ENCODE peak calls at places on chromosome 4, in four cellular contexts. One of them, this sample, is unnamed.

GRCh38 chr4:20370284-20370683 is 118.6 kb downstream of the SLIT2 start:
- DNase-seq in endothelial cell of umbilical vein: no peak
- DNase-seq in posterior cingulate gyrus: no peak
- DNase-seq in GM06990: no peak
- DNase-seq in this sample: peak

GRCh38 chr4:40843696-40844095 is 93.9 kb downstream of the NSUN7 start:
- DNase-seq in endothelial cell of umbilical vein: no peak
- DNase-seq in posterior cingulate gyrus: no peak
- DNase-seq in GM06990: no peak
- DNase-seq in this sample: no peak

GRCh38 chr4:42904986-42905385 is 12.5 kb downstream of the GRXCR1 start:
- DNase-seq in endothelial cell of umbilical vein: no peak
- DNase-seq in posterior cingulate gyrus: peak
- DNase-seq in GM06990: no peak
- DNase-seq in this sample: no peak

GRCh38 chr4:76198411-76199237 is 15.0 kb downstream of the SCARB2 start:
- DNase-seq in endothelial cell of umbilical vein: peak
- DNase-seq in posterior cingulate gyrus: no peak
- DNase-seq in GM06990: peak
- DNase-seq in this sample: no peak

GRCh38 chr4:55611358-55612059 is 19.5 kb upstream of the PDCL2 start:
- DNase-seq in endothelial cell of umbilical vein: no peak
- DNase-seq in posterior cingulate gyrus: no peak
- DNase-seq in GM06990: no peak
- DNase-seq in this sample: no peak

GRCh38 chr4:53547983-53548382 is 43.3 kb downstream of the LNX1 start:
- DNase-seq in endothelial cell of umbilical vein: peak
- DNase-seq in posterior cingulate gyrus: no peak
- DNase-seq in GM06990: no peak
- DNase-seq in this sample: no peak

GRCh38 chr4:134518574-134519217 is 317.1 kb upstream of the PABPC4L start:
- DNase-seq in endothelial cell of umbilical vein: no peak
- DNase-seq in posterior cingulate gyrus: no peak
- DNase-seq in GM06990: no peak
- DNase-seq in this sample: no peak

GRCh38 chr4:74125072-74125471 is 26.1 kb upstream of the CXCL2 start:
- DNase-seq in endothelial cell of umbilical vein: no peak
- DNase-seq in posterior cingulate gyrus: no peak
- DNase-seq in GM06990: no peak
- DNase-seq in this sample: no peak

GRCh38 chr4:8317474-8317873 is 47.9 kb downstream of the HTRA3 start:
- DNase-seq in endothelial cell of umbilical vein: no peak
- DNase-seq in posterior cingulate gyrus: no peak
- DNase-seq in GM06990: no peak
- DNase-seq in this sample: no peak

GRCh38 chr4:44462259-44462658 is 13.7 kb upstream of the KCTD8 start:
- DNase-seq in endothelial cell of umbilical vein: no peak
- DNase-seq in posterior cingulate gyrus: no peak
- DNase-seq in GM06990: no peak
- DNase-seq in this sample: no peak

GRCh38 chr4:154958621-154959358 is 177.7 kb downstream of the RBM46 start:
- DNase-seq in endothelial cell of umbilical vein: no peak
- DNase-seq in posterior cingulate gyrus: peak
- DNase-seq in GM06990: no peak
- DNase-seq in this sample: no peak

GRCh38 chr4:182625193-182625592 is 292.0 kb downstream of the DCTD start:
- DNase-seq in endothelial cell of umbilical vein: no peak
- DNase-seq in posterior cingulate gyrus: no peak
- DNase-seq in GM06990: no peak
- DNase-seq in this sample: no peak

GRCh38 chr4:47824844-47825243 is 13.0 kb downstream of the CORIN start:
- DNase-seq in endothelial cell of umbilical vein: no peak
- DNase-seq in posterior cingulate gyrus: no peak
- DNase-seq in GM06990: peak
- DNase-seq in this sample: no peak

GRCh38 chr4:169210516-169211108 is 60.1 kb downstream of the SH3RF1 start:
- DNase-seq in endothelial cell of umbilical vein: no peak
- DNase-seq in posterior cingulate gyrus: no peak
- DNase-seq in GM06990: peak
- DNase-seq in this sample: no peak

GRCh38 chr4:175253184-175253902 is 335.2 kb downstream of the ADAM29 start:
- DNase-seq in endothelial cell of umbilical vein: no peak
- DNase-seq in posterior cingulate gyrus: no peak
- DNase-seq in GM06990: no peak
- DNase-seq in this sample: no peak

GRCh38 chr4:76504613-76505465 is 69.8 kb downstream of the SHROOM3 start:
- DNase-seq in endothelial cell of umbilical vein: peak
- DNase-seq in posterior cingulate gyrus: no peak
- DNase-seq in GM06990: no peak
- DNase-seq in this sample: peak

GRCh38 chr4:48877827-48878535 is 28.6 kb downstream of the OCIAD2 start:
- DNase-seq in endothelial cell of umbilical vein: no peak
- DNase-seq in posterior cingulate gyrus: no peak
- DNase-seq in GM06990: no peak
- DNase-seq in this sample: no peak

GRCh38 chr4:153156263-153156662 is 48.0 kb upstream of the TRIM2 start:
- DNase-seq in endothelial cell of umbilical vein: no peak
- DNase-seq in posterior cingulate gyrus: no peak
- DNase-seq in GM06990: no peak
- DNase-seq in this sample: no peak

GRCh38 chr4:184250795-184251679 is 33.4 kb upstream of the ENPP6 start:
- DNase-seq in endothelial cell of umbilical vein: peak
- DNase-seq in posterior cingulate gyrus: no peak
- DNase-seq in GM06990: no peak
- DNase-seq in this sample: peak

GRCh38 chr4:154189346-154189745 is 302.3 kb downstream of the DCHS2 start:
- DNase-seq in endothelial cell of umbilical vein: no peak
- DNase-seq in posterior cingulate gyrus: no peak
- DNase-seq in GM06990: no peak
- DNase-seq in this sample: no peak

GRCh38 chr4:107349266-107349665 is 313.2 kb upstream of the DKK2 start:
- DNase-seq in endothelial cell of umbilical vein: no peak
- DNase-seq in posterior cingulate gyrus: no peak
- DNase-seq in GM06990: no peak
- DNase-seq in this sample: peak

GRCh38 chr4:126768338-126768737 is 864.4 kb upstream of the INTU start:
- DNase-seq in endothelial cell of umbilical vein: no peak
- DNase-seq in posterior cingulate gyrus: no peak
- DNase-seq in GM06990: no peak
- DNase-seq in this sample: no peak

GRCh38 chr4:137524642-137525384 is 7.5 kb downstream of the PCDH18 start:
- DNase-seq in endothelial cell of umbilical vein: peak
- DNase-seq in posterior cingulate gyrus: no peak
- DNase-seq in GM06990: no peak
- DNase-seq in this sample: no peak

GRCh38 chr4:107380836-107381438 is 339.1 kb downstream of the PAPSS1 start:
- DNase-seq in endothelial cell of umbilical vein: no peak
- DNase-seq in posterior cingulate gyrus: no peak
- DNase-seq in GM06990: no peak
- DNase-seq in this sample: no peak

GRCh38 chr4:116055857-116056827 is 942.7 kb upstream of the NDST4 start:
- DNase-seq in endothelial cell of umbilical vein: peak
- DNase-seq in posterior cingulate gyrus: no peak
- DNase-seq in GM06990: no peak
- DNase-seq in this sample: peak

GRCh38 chr4:7070729-7071511 is 3.1 kb upstream of the GRPEL1 start:
- DNase-seq in endothelial cell of umbilical vein: peak
- DNase-seq in posterior cingulate gyrus: peak
- DNase-seq in GM06990: peak
- DNase-seq in this sample: no peak

GRCh38 chr4:149160370-149160769 is 655.3 kb downstream of the IQCM start:
- DNase-seq in endothelial cell of umbilical vein: no peak
- DNase-seq in posterior cingulate gyrus: no peak
- DNase-seq in GM06990: no peak
- DNase-seq in this sample: no peak

GRCh38 chr4:23789765-23790164 is 100.1 kb downstream of the PPARGC1A start:
- DNase-seq in endothelial cell of umbilical vein: no peak
- DNase-seq in posterior cingulate gyrus: no peak
- DNase-seq in GM06990: no peak
- DNase-seq in this sample: no peak

This sample was measured in SK-N-MC.